ENCODE peak calls at places on chromosomes 7 and 10, in six cellular contexts. Z is left ventricle myocardium inferior, A is ACHN, P is sciatic nerve, J is small intestine, K is K562. T is an unnamed sample.

GRCh38 chr7:101911800-101912705 is 94.6 kb downstream of the CUX1 start:
- DNase-seq in Z (peak), A (peak), P (peak), J (no peak), K (peak), T (peak)

GRCh38 chr10:116741391-116742351 is 695 bp downstream of the HSPA12A start:
- DNase-seq in Z (peak), A (peak), P (no peak), J (no peak), K (no peak), T (no peak)

GRCh38 chr10:73881221-73881919 is 7.0 kb upstream of the CAMK2G start:
- DNase-seq in Z (no peak), A (no peak), P (no peak), J (no peak), K (no peak), T (no peak)

GRCh38 chr10:73247509-73248258 is 629 bp upstream of the DNAJC9 start:
- DNase-seq in Z (no peak), A (no peak), P (no peak), J (peak), K (peak), T (no peak)

GRCh38 chr10:14603539-14604102 is 171.1 kb downstream of the FAM107B start:
- DNase-seq in Z (no peak), A (no peak), P (no peak), J (peak), K (no peak), T (no peak)

GRCh38 chr7:229184-229964 is 37.0 kb downstream of the FAM20C start:
- DNase-seq in Z (peak), A (peak), P (peak), J (no peak), K (no peak), T (no peak)

GRCh38 chr7:118918556-118918955 is 694.1 kb downstream of the ANKRD7 start:
- DNase-seq in Z (no peak), A (peak), P (no peak), J (no peak), K (peak), T (peak)

GRCh38 chr7:15228891-15229290 is 326.3 kb upstream of the DGKB start:
- DNase-seq in Z (no peak), A (no peak), P (no peak), J (no peak), K (no peak), T (no peak)

GRCh38 chr10:79605308-79605707 is 5.4 kb upstream of the SFTPA1 start:
- DNase-seq in Z (no peak), A (no peak), P (no peak), J (no peak), K (no peak), T (no peak)

GRCh38 chr10:119337796-119338432 is 130.5 kb downstream of the GRK5 start:
- DNase-seq in Z (no peak), A (peak), P (no peak), J (no peak), K (no peak), T (no peak)

GRCh38 chr10:15745748-15746147 is 26.0 kb upstream of the ITGA8 start:
- DNase-seq in Z (peak), A (no peak), P (no peak), J (no peak), K (no peak), T (no peak)

GRCh38 chr10:132842397-132842796 is 56.5 kb upstream of the NKX6-2 start:
- DNase-seq in Z (no peak), A (no peak), P (no peak), J (no peak), K (no peak), T (no peak)

GRCh38 chr10:112335104-112335840 is 38.6 kb upstream of the ACSL5 start:
- DNase-seq in Z (no peak), A (no peak), P (no peak), J (peak), K (no peak), T (no peak)

GRCh38 chr7:137591444-137591843 is 247.9 kb upstream of the PTN start:
- DNase-seq in Z (no peak), A (peak), P (no peak), J (no peak), K (peak), T (peak)

GRCh38 chr7:156475666-156476065 is 164.9 kb upstream of the RNF32 start:
- DNase-seq in Z (no peak), A (peak), P (no peak), J (no peak), K (peak), T (peak)

GRCh38 chr7:104175336-104175984 is 32.4 kb downstream of the ORC5 start:
- DNase-seq in Z (no peak), A (no peak), P (no peak), J (no peak), K (peak), T (no peak)

GRCh38 chr7:101546308-101546936 is 82.7 kb downstream of the MYL10 start:
- DNase-seq in Z (no peak), A (no peak), P (no peak), J (no peak), K (no peak), T (no peak)

T was measured in epithelial cell of proximal tubule.